ENCODE peak calls at places on chromosomes 3 and 15, in seven cellular contexts. One of them, this sample, is unnamed.

GRCh38 chr3:109165905-109166304 is 29.4 kb downstream of the C3orf85 start:
- DNase-seq in hepatocyte: no peak
- DNase-seq in fibroblast of lung: no peak
- DNase-seq in DND-41: no peak
- DNase-seq in neural progenitor cell: no peak
- DNase-seq in PC-9: no peak
- DNase-seq in HCT116: no peak
- DNase-seq in this sample: no peak

GRCh38 chr3:66597316-66597863 is 96.6 kb upstream of the LRIG1 start:
- DNase-seq in PC-9: no peak
- DNase-seq in DND-41: no peak
- DNase-seq in hepatocyte: no peak
- DNase-seq in neural progenitor cell: no peak
- DNase-seq in fibroblast of lung: no peak
- DNase-seq in HCT116: no peak
- DNase-seq in this sample: no peak

GRCh38 chr3:114827495-114827894 is 319.6 kb downstream of the ZBTB20 start:
- DNase-seq in HCT116: peak
- DNase-seq in hepatocyte: peak
- DNase-seq in fibroblast of lung: peak
- DNase-seq in DND-41: peak
- DNase-seq in neural progenitor cell: peak
- DNase-seq in PC-9: no peak
- DNase-seq in this sample: peak

GRCh38 chr3:29430558-29430971 is 149.7 kb downstream of the RBMS3 start:
- DNase-seq in neural progenitor cell: peak
- DNase-seq in HCT116: no peak
- DNase-seq in fibroblast of lung: peak
- DNase-seq in PC-9: no peak
- DNase-seq in hepatocyte: no peak
- DNase-seq in DND-41: no peak
- DNase-seq in this sample: peak

GRCh38 chr3:54443572-54444161 is 321.3 kb downstream of the CACNA2D3 start:
- DNase-seq in PC-9: no peak
- DNase-seq in fibroblast of lung: peak
- DNase-seq in neural progenitor cell: no peak
- DNase-seq in HCT116: no peak
- DNase-seq in DND-41: no peak
- DNase-seq in hepatocyte: no peak
- DNase-seq in this sample: no peak

GRCh38 chr3:185187391-185187790 is 34.5 kb upstream of the C3orf70 start:
- DNase-seq in neural progenitor cell: no peak
- DNase-seq in hepatocyte: no peak
- DNase-seq in HCT116: no peak
- DNase-seq in fibroblast of lung: no peak
- DNase-seq in DND-41: no peak
- DNase-seq in PC-9: no peak
- DNase-seq in this sample: no peak

GRCh38 chr15:85562824-85563223 is 182.4 kb downstream of the AKAP13 start:
- DNase-seq in fibroblast of lung: no peak
- DNase-seq in DND-41: no peak
- DNase-seq in PC-9: no peak
- DNase-seq in hepatocyte: no peak
- DNase-seq in HCT116: no peak
- DNase-seq in neural progenitor cell: no peak
- DNase-seq in this sample: no peak

GRCh38 chr3:14913926-14914776 is 33.2 kb upstream of the NR2C2 start:
- DNase-seq in DND-41: peak
- DNase-seq in PC-9: no peak
- DNase-seq in fibroblast of lung: no peak
- DNase-seq in hepatocyte: no peak
- DNase-seq in HCT116: no peak
- DNase-seq in neural progenitor cell: peak
- DNase-seq in this sample: peak

GRCh38 chr3:30282052-30282708 is 324.2 kb upstream of the TGFBR2 start:
- DNase-seq in neural progenitor cell: peak
- DNase-seq in hepatocyte: no peak
- DNase-seq in HCT116: peak
- DNase-seq in DND-41: no peak
- DNase-seq in fibroblast of lung: peak
- DNase-seq in PC-9: no peak
- DNase-seq in this sample: peak

GRCh38 chr3:167740961-167741587 is 5.6 kb downstream of the SERPINI1 start:
- DNase-seq in hepatocyte: peak
- DNase-seq in fibroblast of lung: peak
- DNase-seq in neural progenitor cell: peak
- DNase-seq in DND-41: peak
- DNase-seq in HCT116: peak
- DNase-seq in PC-9: no peak
- DNase-seq in this sample: peak

GRCh38 chr15:65421360-65422215 is 1.2 kb downstream of the IGDCC4 start:
- DNase-seq in HCT116: no peak
- DNase-seq in DND-41: no peak
- DNase-seq in hepatocyte: peak
- DNase-seq in neural progenitor cell: peak
- DNase-seq in PC-9: no peak
- DNase-seq in fibroblast of lung: peak
- DNase-seq in this sample: peak

GRCh38 chr15:33200903-33201302 is 6.4 kb upstream of the FMN1 start:
- DNase-seq in hepatocyte: no peak
- DNase-seq in HCT116: no peak
- DNase-seq in DND-41: no peak
- DNase-seq in PC-9: peak
- DNase-seq in fibroblast of lung: peak
- DNase-seq in neural progenitor cell: peak
- DNase-seq in this sample: no peak

GRCh38 chr3:15171096-15171495 is 35.0 kb upstream of the CAPN7 start:
- DNase-seq in hepatocyte: peak
- DNase-seq in PC-9: no peak
- DNase-seq in fibroblast of lung: no peak
- DNase-seq in HCT116: no peak
- DNase-seq in DND-41: no peak
- DNase-seq in neural progenitor cell: no peak
- DNase-seq in this sample: no peak

GRCh38 chr3:175433026-175433668 is 574.0 kb downstream of the NAALADL2 start:
- DNase-seq in HCT116: no peak
- DNase-seq in hepatocyte: no peak
- DNase-seq in DND-41: no peak
- DNase-seq in PC-9: no peak
- DNase-seq in neural progenitor cell: no peak
- DNase-seq in fibroblast of lung: peak
- DNase-seq in this sample: no peak

GRCh38 chr15:97036301-97036700 is 705.8 kb downstream of the NR2F2 start:
- DNase-seq in hepatocyte: no peak
- DNase-seq in PC-9: no peak
- DNase-seq in DND-41: no peak
- DNase-seq in HCT116: no peak
- DNase-seq in fibroblast of lung: peak
- DNase-seq in neural progenitor cell: no peak
- DNase-seq in this sample: no peak
- TF ChIP-seq EZH2 in hepatocyte: no peak
- TF ChIP-seq EZH2 in PC-9: no peak
- TF ChIP-seq EZH2 in DND-41: no peak
- TF ChIP-seq EZH2 in HCT116: no peak
- TF ChIP-seq EZH2 in fibroblast of lung: no peak
- TF ChIP-seq EZH2 in neural progenitor cell: no peak
- TF ChIP-seq EZH2 in this sample: no peak

GRCh38 chr15:60119101-60119500 is 115.0 kb downstream of the FOXB1 start:
- DNase-seq in fibroblast of lung: no peak
- DNase-seq in PC-9: no peak
- DNase-seq in neural progenitor cell: peak
- DNase-seq in HCT116: no peak
- DNase-seq in hepatocyte: no peak
- DNase-seq in DND-41: no peak
- DNase-seq in this sample: no peak

GRCh38 chr15:60116456-60117089 is 112.5 kb downstream of the FOXB1 start:
- DNase-seq in PC-9: no peak
- DNase-seq in neural progenitor cell: peak
- DNase-seq in HCT116: no peak
- DNase-seq in hepatocyte: no peak
- DNase-seq in DND-41: no peak
- DNase-seq in fibroblast of lung: no peak
- DNase-seq in this sample: no peak

GRCh38 chr15:60118564-60119080 is 114.5 kb downstream of the FOXB1 start:
- DNase-seq in DND-41: no peak
- DNase-seq in neural progenitor cell: peak
- DNase-seq in HCT116: no peak
- DNase-seq in hepatocyte: no peak
- DNase-seq in PC-9: no peak
- DNase-seq in fibroblast of lung: no peak
- DNase-seq in this sample: peak

GRCh38 chr15:60118146-60118545 is 114.0 kb downstream of the FOXB1 start:
- DNase-seq in fibroblast of lung: no peak
- DNase-seq in neural progenitor cell: peak
- DNase-seq in PC-9: no peak
- DNase-seq in HCT116: no peak
- DNase-seq in hepatocyte: no peak
- DNase-seq in DND-41: no peak
- DNase-seq in this sample: peak

DNA sequence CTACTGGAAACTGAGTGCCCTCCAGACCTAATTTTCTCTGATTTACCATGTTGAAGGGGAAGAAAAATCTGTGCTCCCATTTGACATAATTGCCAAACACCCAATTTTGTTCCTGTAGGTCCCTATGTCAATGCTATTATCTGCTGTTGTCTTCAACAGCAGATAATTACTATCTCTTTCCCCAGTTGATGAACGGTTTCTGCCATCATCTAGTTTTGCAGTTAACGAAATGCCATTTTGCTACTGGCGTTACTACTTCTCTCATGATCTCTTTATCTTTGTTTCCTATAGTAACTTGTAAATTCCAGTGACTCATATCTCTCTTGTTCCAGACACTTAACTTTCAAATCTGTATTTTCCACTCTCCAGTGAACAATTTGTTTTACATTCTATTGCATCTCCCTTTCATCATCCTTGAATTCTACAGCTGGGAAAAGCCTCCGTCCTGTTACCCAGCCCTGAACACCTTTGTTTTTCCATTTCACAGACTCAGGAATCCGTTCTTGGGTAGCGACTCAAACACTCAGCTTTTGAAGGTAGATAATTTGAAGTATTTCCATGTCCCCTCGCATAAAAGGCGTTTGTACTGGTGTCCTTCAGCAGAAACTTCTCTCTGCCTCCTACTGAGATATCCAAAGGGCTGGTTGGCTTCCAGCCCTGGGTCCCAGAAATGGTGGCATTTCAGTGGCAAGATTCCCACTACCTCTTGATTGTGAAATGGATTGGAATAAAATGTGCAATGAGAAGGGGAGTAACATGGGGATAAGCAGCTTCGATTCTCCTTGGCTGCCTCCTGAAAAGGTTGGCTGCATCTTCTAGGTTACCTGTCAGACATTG is 111.7 kb downstream of the FOXB1 start:
- DNase-seq in fibroblast of lung: peak
- DNase-seq in PC-9: peak
- DNase-seq in HCT116: no peak
- DNase-seq in neural progenitor cell: no peak
- DNase-seq in DND-41: no peak
- DNase-seq in hepatocyte: no peak
- DNase-seq in this sample: no peak
- TF ChIP-seq EZH2 in fibroblast of lung: no peak
- TF ChIP-seq EZH2 in PC-9: no peak
- TF ChIP-seq EZH2 in HCT116: no peak
- TF ChIP-seq EZH2 in neural progenitor cell: no peak
- TF ChIP-seq EZH2 in DND-41: no peak
- TF ChIP-seq EZH2 in hepatocyte: no peak
- TF ChIP-seq EZH2 in this sample: no peak

DNA sequence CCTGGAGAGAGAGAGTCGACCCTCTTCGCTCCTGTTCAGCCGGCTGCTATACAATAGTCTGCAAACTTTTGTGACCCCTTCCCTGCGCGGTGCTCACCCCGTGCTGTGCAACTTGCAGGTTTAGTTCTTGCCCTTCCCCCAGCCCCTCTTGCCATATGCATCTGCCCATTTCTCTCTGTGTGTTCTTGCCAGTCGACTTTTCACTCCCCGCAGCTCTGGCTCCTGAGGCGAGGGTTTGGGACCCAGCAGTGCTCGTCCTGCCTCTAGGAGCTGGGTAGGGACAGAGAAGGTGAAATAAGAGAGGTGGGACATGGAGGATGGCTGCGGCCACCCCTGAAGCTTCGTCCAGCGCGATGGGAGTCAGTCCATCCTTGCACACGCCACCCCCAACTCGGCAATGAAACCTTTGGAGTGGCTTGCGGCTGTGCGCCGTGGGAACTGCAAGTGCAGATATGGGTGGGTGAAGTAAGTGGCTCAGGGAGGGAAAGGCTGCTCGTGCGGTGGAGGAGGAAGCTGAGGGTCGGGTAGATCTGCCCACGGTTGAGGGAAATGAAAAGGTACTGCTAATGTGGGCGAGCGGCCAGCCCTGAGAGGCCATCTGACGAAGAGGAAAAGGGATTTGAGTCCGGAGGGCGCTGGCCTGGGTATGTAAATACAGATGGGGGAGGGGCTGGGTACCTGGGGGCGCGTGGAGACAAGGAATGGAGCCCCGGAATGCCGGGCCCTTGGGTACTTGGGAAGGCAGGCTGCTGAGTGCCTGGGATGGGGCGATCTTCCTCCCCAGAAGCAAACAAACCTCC is 1.0 kb downstream of the LRRC3B start:
- DNase-seq in fibroblast of lung: no peak
- DNase-seq in neural progenitor cell: peak
- DNase-seq in DND-41: no peak
- DNase-seq in hepatocyte: peak
- DNase-seq in PC-9: no peak
- DNase-seq in HCT116: no peak
- DNase-seq in this sample: peak
- TF ChIP-seq EZH2 in fibroblast of lung: no peak
- TF ChIP-seq EZH2 in neural progenitor cell: peak
- TF ChIP-seq EZH2 in DND-41: no peak
- TF ChIP-seq EZH2 in hepatocyte: peak
- TF ChIP-seq EZH2 in PC-9: no peak
- TF ChIP-seq EZH2 in HCT116: no peak
- TF ChIP-seq EZH2 in this sample: peak

DNA sequence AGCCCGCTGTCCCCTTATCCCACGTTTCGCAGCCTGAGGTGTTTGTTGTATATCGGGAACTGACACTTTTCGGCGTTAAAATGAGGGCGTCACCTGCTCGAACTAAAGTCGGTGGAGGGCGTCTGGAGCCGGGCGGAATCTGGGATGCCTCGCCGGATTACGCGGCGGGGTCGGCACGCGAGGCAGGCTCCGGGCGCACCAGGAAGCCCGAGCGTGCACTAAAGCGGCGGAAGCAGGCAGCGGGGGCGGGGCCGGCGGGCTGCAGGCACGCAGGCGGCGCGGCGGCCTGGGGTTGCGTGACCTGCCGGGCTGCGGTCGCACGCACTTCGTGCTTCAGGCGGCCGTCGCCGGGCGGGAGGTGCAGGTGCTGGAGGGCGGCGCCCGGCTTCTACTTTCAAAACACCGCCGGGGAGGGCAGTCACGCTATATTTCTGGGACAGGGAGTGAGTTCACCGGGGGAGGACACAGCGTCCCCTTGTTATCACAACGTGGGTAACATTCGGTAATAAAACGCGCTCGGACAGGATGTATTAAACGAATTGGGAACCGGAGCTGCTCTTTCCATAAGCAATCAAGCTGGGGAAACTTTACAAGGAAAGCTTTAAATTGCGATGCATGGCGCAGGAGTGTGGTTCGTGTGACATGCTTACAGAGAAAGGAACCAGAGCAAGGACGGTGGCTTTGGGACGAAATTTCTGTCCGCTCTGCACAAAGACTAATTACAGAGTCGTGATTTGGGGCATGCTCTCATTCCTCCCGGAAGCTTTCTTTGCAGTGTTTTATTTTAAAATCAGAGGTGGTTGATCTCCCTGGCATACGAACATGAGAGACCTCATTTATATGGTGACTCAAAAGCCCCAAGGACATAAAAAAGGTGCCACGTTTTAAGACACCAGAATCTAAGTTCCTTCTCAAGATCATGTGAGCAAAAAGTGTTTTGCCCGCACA is 9.1 kb upstream of the LEKR1 start:
- DNase-seq in PC-9: peak
- DNase-seq in DND-41: peak
- DNase-seq in fibroblast of lung: peak
- DNase-seq in HCT116: peak
- DNase-seq in hepatocyte: peak
- DNase-seq in neural progenitor cell: peak
- DNase-seq in this sample: peak
- TF ChIP-seq EZH2 in PC-9: no peak
- TF ChIP-seq EZH2 in DND-41: no peak
- TF ChIP-seq EZH2 in fibroblast of lung: no peak
- TF ChIP-seq EZH2 in HCT116: no peak
- TF ChIP-seq EZH2 in hepatocyte: no peak
- TF ChIP-seq EZH2 in neural progenitor cell: no peak
- TF ChIP-seq EZH2 in this sample: peak

This sample was measured in GM23338.